ENCODE peak calls at places on chromosomes 12 and 14, in nine cellular contexts. T is stimulated activated CD8-positive, alpha-beta memory T cell treated with anti-CD3 and anti-CD28 coated beads, Interleukin-7, amount 100 ng/mL, for 24 hours; V is activated gamma-delta T cell treated with Interleukin-2 at 50 U/mL for 16 hours; N is activated CD8-positive, alpha-beta memory T cell treated with anti-CD3 and anti-CD28 coated beads for 48 hours; K is COR-L47; B is activated T-cell treated with anti-CD3 and anti-CD28 coated beads for 1 hour; A is CD4-positive, CD25-positive, alpha-beta regulatory T cell; M is IMR-90; L is fibroblast of pulmonary artery. P is an unnamed sample.

GRCh38 chr14:56216631-56217379 is 98.6 kb downstream of the PELI2 start:
- DNase-seq in T (no peak), A (no peak), M (peak), V (peak), B (peak), L (peak), K (peak), N (no peak), P (peak)

GRCh38 chr14:55088356-55088755 is 36.9 kb downstream of the MAPK1IP1L start:
- DNase-seq in V (no peak), A (no peak), L (no peak), B (no peak), K (no peak), M (no peak), N (no peak), T (no peak), P (no peak)

GRCh38 chr14:95047754-95048153 is 109.6 kb downstream of the DICER1 start:
- DNase-seq in L (no peak), V (no peak), K (no peak), N (no peak), A (no peak), M (no peak), T (no peak), B (no peak), P (no peak)

GRCh38 chr12:107818984-107819383 is 44.5 kb downstream of the ASCL4 start:
- DNase-seq in V (no peak), A (no peak), M (peak), B (no peak), L (peak), T (no peak), K (no peak), N (no peak), P (no peak)

GRCh38 chr12:128797119-128798118 is 26.3 kb downstream of the SLC15A4 start:
- DNase-seq in T (no peak), B (no peak), A (no peak), K (no peak), V (peak), N (no peak), L (peak), M (peak), P (no peak)

GRCh38 chr14:92033912-92034687 is 5.8 kb downstream of the TRIP11 start:
- DNase-seq in A (no peak), B (no peak), N (no peak), L (no peak), V (no peak), T (no peak), M (no peak), K (no peak), P (no peak)

GRCh38 chr12:34600592-34601462 is 578.5 kb downstream of the ALG10 start:
- DNase-seq in M (no peak), B (no peak), T (no peak), N (no peak), L (no peak), V (no peak), K (no peak), A (no peak), P (peak)

GRCh38 chr12:67650528-67651379 is 2.2 kb downstream of the DYRK2 start:
- DNase-seq in N (no peak), B (no peak), A (no peak), L (no peak), M (no peak), K (no peak), T (no peak), V (no peak), P (no peak)

GRCh38 chr12:67220065-67220464 is 49.1 kb upstream of the CAND1 start:
- DNase-seq in V (no peak), N (no peak), M (no peak), B (no peak), K (peak), A (no peak), L (no peak), T (no peak), P (no peak)

GRCh38 chr14:66490143-66491111 is 4.3 kb downstream of the CCDC196 start:
- DNase-seq in B (no peak), N (no peak), T (no peak), A (no peak), L (no peak), V (no peak), K (no peak), M (no peak), P (no peak)

GRCh38 chr12:125081427-125081826 is 16.2 kb downstream of the AACS start:
- DNase-seq in V (no peak), K (peak), B (no peak), N (no peak), M (no peak), A (no peak), T (no peak), L (no peak), P (no peak)

GRCh38 chr14:31787377-31787776 is 226.2 kb downstream of the NUBPL start:
- DNase-seq in A (no peak), K (no peak), M (peak), L (peak), B (no peak), V (no peak), T (no peak), N (no peak), P (no peak)

GRCh38 chr12:52027085-52027843 is 20.5 kb downstream of the TAMALIN start:
- DNase-seq in M (no peak), A (no peak), B (no peak), K (no peak), L (no peak), V (no peak), T (no peak), N (no peak), P (no peak)

GRCh38 chr12:56271031-56271430 is 4.3 kb downstream of the COQ10A start:
- DNase-seq in K (no peak), B (no peak), N (no peak), V (no peak), T (no peak), M (peak), L (peak), A (no peak), P (no peak)

GRCh38 chr12:118119449-118119879 is 15.7 kb upstream of the VSIG10 start:
- DNase-seq in V (no peak), T (no peak), L (no peak), M (no peak), K (no peak), A (no peak), N (no peak), B (no peak), P (no peak)

GRCh38 chr14:95505030-95505589 is 11.3 kb downstream of the SYNE3 start:
- DNase-seq in L (no peak), V (no peak), M (no peak), N (no peak), K (no peak), B (no peak), A (no peak), T (no peak), P (no peak)

GRCh38 chr12:9811651-9812050 is 15.6 kb upstream of the KLRF1 start:
- DNase-seq in N (no peak), A (no peak), V (no peak), M (no peak), L (no peak), K (no peak), B (no peak), T (no peak), P (no peak)

GRCh38 chr12:46557539-46558373 is 185.2 kb upstream of the SLC38A2 start:
- DNase-seq in T (no peak), A (no peak), B (no peak), L (no peak), V (no peak), M (peak), N (no peak), K (no peak), P (no peak)

GRCh38 chr14:52840916-52841315 is 49.5 kb upstream of the GNPNAT1 start:
- DNase-seq in T (no peak), B (no peak), V (no peak), A (no peak), K (no peak), M (peak), L (peak), N (no peak), P (no peak)

GRCh38 chr12:27999970-28000369 is 27.4 kb upstream of the PTHLH start:
- DNase-seq in B (no peak), M (peak), K (no peak), T (no peak), N (no peak), L (no peak), V (no peak), A (no peak), P (no peak)

GRCh38 chr14:50823763-50824636 is 7.0 kb downstream of the NIN start:
- DNase-seq in T (no peak), A (no peak), B (no peak), M (no peak), V (no peak), N (no peak), K (peak), L (no peak), P (no peak)

GRCh38 chr12:89185889-89186288 is 166.4 kb downstream of the DUSP6 start:
- DNase-seq in N (no peak), B (no peak), L (no peak), V (no peak), K (no peak), T (no peak), M (peak), A (no peak), P (no peak)

GRCh38 chr12:55737581-55738112 is 5.3 kb upstream of the GDF11 start:
- DNase-seq in T (no peak), N (no peak), B (no peak), M (no peak), A (no peak), K (no peak), V (no peak), L (no peak), P (no peak)

GRCh38 chr12:32569256-32569655 is 109.8 kb upstream of the DNM1L start:
- DNase-seq in N (no peak), T (no peak), V (no peak), M (no peak), L (no peak), A (no peak), B (no peak), K (no peak), P (no peak)

GRCh38 chr14:96164861-96165490 is 39.7 kb upstream of the BDKRB2 start:
- DNase-seq in B (no peak), K (no peak), L (no peak), N (no peak), M (peak), V (no peak), T (no peak), A (no peak), P (no peak)

GRCh38 chr12:52087961-52088820 is 8.7 kb downstream of the SMIM41 start:
- DNase-seq in M (no peak), N (no peak), K (no peak), B (no peak), L (no peak), A (no peak), V (no peak), T (no peak), P (peak)

GRCh38 chr12:19169222-19169621 is 39.7 kb downstream of the PLEKHA5 start:
- DNase-seq in V (no peak), L (no peak), A (no peak), N (no peak), M (no peak), B (no peak), K (no peak), T (no peak), P (no peak)

GRCh38 chr12:96846313-96846712 is 60.7 kb upstream of the NEDD1 start:
- DNase-seq in B (no peak), V (no peak), L (no peak), M (no peak), N (no peak), T (no peak), K (no peak), A (no peak), P (no peak)

GRCh38 chr12:66514581-66514980 is 164.3 kb downstream of the GRIP1 start:
- DNase-seq in M (no peak), T (no peak), L (peak), V (no peak), N (no peak), K (no peak), B (no peak), A (no peak), P (no peak)

GRCh38 chr14:64801046-64801445 is 78.7 kb downstream of the SPTB start:
- DNase-seq in N (no peak), V (no peak), A (no peak), B (no peak), L (no peak), T (no peak), K (no peak), M (no peak), P (no peak)

GRCh38 chr12:132052191-132052932 is 91.8 kb downstream of the DDX51 start:
- DNase-seq in M (no peak), V (no peak), B (no peak), K (no peak), A (no peak), N (no peak), L (no peak), T (no peak), P (no peak)

GRCh38 chr12:56321027-56321426 is 5.2 kb upstream of the CNPY2 start:
- DNase-seq in B (no peak), T (no peak), N (no peak), L (no peak), V (no peak), M (peak), K (no peak), A (no peak), P (no peak)